ENCODE peak calls at places on chromosomes 6 and 20, in four cellular contexts. P is IMR-90, J is suprapubic skin, D is GM12878. S is an unnamed sample.

GRCh38 chr6:158231551-158232444 is 63.6 kb downstream of the GTF2H5 start:
- DNase-seq in D (no peak), P (peak), J (no peak), S (peak)

GRCh38 chr6:33297956-33298772 is 578 bp downstream of the RGL2 start:
- DNase-seq in D (no peak), P (peak), J (peak), S (peak)

GRCh38 chr20:45450097-45450818 is 19.3 kb upstream of the WFDC2 start:
- DNase-seq in J (no peak), P (peak), D (no peak), S (no peak)

GRCh38 chr20:44733341-44734069 is 12.2 kb upstream of the KCNK15 start:
- DNase-seq in D (no peak), J (no peak), P (peak), S (peak)

GRCh38 chr20:52847029-52847660 is 125.0 kb upstream of the TSHZ2 start:
- DNase-seq in P (no peak), J (no peak), D (no peak), S (no peak)

GRCh38 chr6:26284537-26285142 is 80.4 kb upstream of the BTN3A2 start:
- DNase-seq in J (peak), D (peak), P (peak), S (peak)

GRCh38 chr6:43355862-43356590 is 13.4 kb downstream of the ZNF318 start:
- DNase-seq in P (peak), J (no peak), D (no peak), S (no peak)

GRCh38 chr20:24160563-24161355 is 172.2 kb upstream of the GGTLC1 start:
- DNase-seq in J (no peak), D (no peak), P (peak), S (no peak)

GRCh38 chr20:34581341-34582189 is 23.0 kb downstream of the MAP1LC3A start:
- DNase-seq in J (no peak), D (peak), P (peak), S (no peak)

GRCh38 chr20:35458388-35458787 is 3.0 kb downstream of the CEP250 start:
- DNase-seq in P (no peak), J (no peak), D (no peak), S (no peak)

GRCh38 chr6:43634702-43635303 is 837 bp upstream of the MAD2L1BP start:
- DNase-seq in P (no peak), J (no peak), D (no peak), S (no peak)

GRCh38 chr6:160991411-160992322 is at the start of gene MAP3K4:
- DNase-seq in D (no peak), J (peak), P (peak), S (peak)
- TF ChIP-seq POLR2A in D (peak), J (peak), P (peak), S (no peak)

GRCh38 chr6:54057068-54057467 is 54.2 kb upstream of the MLIP start:
- DNase-seq in D (no peak), P (no peak), J (no peak), S (no peak)

GRCh38 chr6:54058236-54058635 is 53.0 kb upstream of the MLIP start:
- DNase-seq in D (no peak), J (no peak), P (no peak), S (no peak)

GRCh38 chr6:54050750-54051149 is 60.5 kb upstream of the MLIP start:
- DNase-seq in J (no peak), D (no peak), P (no peak), S (no peak)

GRCh38 chr6:54056105-54056504 is 55.1 kb upstream of the MLIP start:
- DNase-seq in P (no peak), D (no peak), J (no peak), S (no peak)

DNA sequence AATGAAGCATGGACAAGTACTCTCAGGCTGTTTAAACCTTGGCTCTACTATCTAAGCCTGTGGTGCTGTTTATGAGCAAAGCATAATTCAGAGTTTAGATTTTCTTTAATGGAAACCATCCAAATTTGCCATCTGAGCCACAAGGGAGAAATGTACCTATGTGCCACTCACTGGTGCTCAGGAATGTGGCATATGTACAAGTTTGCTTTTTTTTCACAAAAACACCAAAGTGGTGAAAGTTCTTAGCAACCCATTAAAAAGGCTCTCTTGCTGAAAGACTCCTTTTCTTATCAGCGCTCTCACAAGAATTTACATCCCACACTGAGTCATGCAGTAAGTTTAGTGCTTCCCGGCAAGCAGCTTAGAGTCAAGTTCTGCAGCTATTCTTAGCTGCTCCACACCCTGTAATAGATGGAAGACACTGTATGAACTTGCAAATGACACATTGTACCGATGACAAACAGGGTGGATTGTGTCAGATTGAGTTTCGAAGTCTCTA is 57.3 kb upstream of the MLIP start:
- DNase-seq in D (no peak), J (no peak), P (peak), S (peak)
- TF ChIP-seq POLR2A in D (no peak), J (no peak), P (no peak), S (no peak)

DNA sequence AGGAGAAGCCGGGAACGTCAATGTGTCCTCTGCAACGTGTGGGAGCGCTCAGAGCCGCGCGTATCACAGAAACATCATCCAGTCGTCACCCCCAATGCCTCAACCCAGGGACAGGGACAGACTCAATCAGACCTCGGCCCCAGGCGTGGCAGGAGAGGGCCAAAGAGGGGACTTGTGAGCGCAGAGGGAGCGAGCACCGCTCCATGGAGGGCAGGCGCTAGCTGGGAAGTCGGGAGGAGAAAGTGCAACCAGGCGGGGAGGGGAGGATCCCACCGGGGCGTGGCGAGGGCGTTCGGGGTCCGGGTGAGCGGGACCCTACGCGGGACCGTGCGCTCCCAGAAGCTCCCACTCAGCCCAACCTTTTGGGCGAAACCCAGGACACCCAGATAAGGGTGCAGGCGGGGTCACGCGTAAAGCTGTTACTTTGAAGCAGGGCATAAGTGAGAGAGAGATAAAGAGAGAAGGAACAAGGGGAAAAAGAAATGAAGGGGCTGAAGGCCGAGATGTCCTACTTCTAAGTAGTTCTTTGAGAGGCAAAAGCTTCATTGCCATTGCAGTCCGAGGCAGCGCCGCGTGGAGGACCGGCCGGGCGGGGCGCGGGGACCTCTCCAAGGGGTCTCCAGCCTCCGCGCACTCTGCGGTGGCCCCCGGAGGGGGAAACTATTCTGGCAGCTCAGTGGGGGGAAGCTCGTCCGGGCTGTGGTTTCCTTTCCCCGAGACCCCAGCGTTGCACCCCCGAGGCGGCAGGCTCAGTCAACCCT is 862 bp upstream of the SOBP start:
- DNase-seq in D (no peak), J (no peak), P (peak), S (no peak)
- TF ChIP-seq POLR2A in D (no peak), J (no peak), P (no peak), S (no peak)

DNA sequence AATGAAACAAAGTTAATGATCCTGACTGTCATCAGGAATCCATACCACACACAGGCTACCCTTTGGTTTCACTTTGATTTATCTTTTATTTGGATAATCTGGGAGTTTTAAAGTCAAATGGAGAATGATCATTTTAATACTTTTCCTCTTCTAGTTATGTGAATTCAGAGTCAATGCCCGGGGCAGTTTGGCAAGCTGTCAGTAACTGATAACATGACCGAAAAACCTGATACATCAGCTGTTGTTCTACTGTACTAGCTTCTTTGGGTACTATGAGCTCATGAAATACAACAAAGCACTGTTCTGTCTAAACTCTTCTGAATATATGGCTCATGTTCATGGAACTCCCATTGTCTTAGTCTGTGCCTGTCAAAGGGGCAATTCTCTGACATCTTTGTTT is 30.2 kb downstream of the KLHL31 start:
- DNase-seq in D (no peak), J (no peak), P (peak), S (no peak)
- TF ChIP-seq POLR2A in D (no peak), J (no peak), P (no peak), S (no peak)

GRCh38 chr6:127402890-127403617 is 56.1 kb downstream of the KIAA0408 start:
- DNase-seq in J (no peak), P (no peak), D (no peak), S (no peak)

GRCh38 chr6:127404133-127404532 is 55.1 kb downstream of the KIAA0408 start:
- DNase-seq in D (no peak), J (no peak), P (no peak), S (no peak)

GRCh38 chr6:127403636-127404035 is 55.6 kb downstream of the KIAA0408 start:
- DNase-seq in D (peak), P (no peak), J (no peak), S (no peak)

GRCh38 chr6:127404594-127405178 is 54.5 kb downstream of the KIAA0408 start:
- DNase-seq in J (no peak), P (no peak), D (no peak), S (no peak)

GRCh38 chr6:127406122-127406521 is 53.1 kb downstream of the KIAA0408 start:
- DNase-seq in D (no peak), J (no peak), P (no peak), S (no peak)
- TF ChIP-seq POLR2A in D (no peak), J (no peak), P (no peak), S (no peak)

GRCh38 chr20:37305839-37306238 is 16.4 kb downstream of the MANBAL start:
- DNase-seq in D (no peak), J (peak), P (no peak), S (no peak)
- TF ChIP-seq POLR2A in D (no peak), J (no peak), P (no peak), S (no peak)

GRCh38 chr6:85581572-85581971 is 12.1 kb downstream of the SNX14 start:
- DNase-seq in P (no peak), J (no peak), D (no peak), S (no peak)
- TF ChIP-seq POLR2A in P (no peak), J (no peak), D (no peak), S (no peak)

GRCh38 chr6:2980465-2980855 is 9.1 kb upstream of the SERPINB6 start:
- DNase-seq in J (no peak), D (no peak), P (no peak), S (no peak)

GRCh38 chr6:2977799-2978558 is 6.6 kb upstream of the SERPINB6 start:
- DNase-seq in D (no peak), J (no peak), P (no peak), S (no peak)

GRCh38 chr6:2978923-2979322 is 7.6 kb upstream of the SERPINB6 start:
- DNase-seq in J (no peak), D (no peak), P (no peak), S (no peak)

GRCh38 chr6:2982464-2983121 is 11.2 kb upstream of the SERPINB6 start:
- DNase-seq in J (no peak), D (no peak), P (no peak), S (no peak)

GRCh38 chr6:2979819-2980464 is 8.6 kb upstream of the SERPINB6 start:
- DNase-seq in J (no peak), P (no peak), D (no peak), S (no peak)
- TF ChIP-seq POLR2A in J (no peak), P (no peak), D (no peak), S (no peak)

GRCh38 chr6:31401403-31401802 is 2.0 kb upstream of the MICA start:
- DNase-seq in D (no peak), P (peak), J (no peak), S (peak)

GRCh38 chr6:31400467-31401289 is 2.7 kb upstream of the MICA start:
- DNase-seq in D (no peak), P (peak), J (peak), S (peak)

GRCh38 chr6:31402324-31403282 is 792 bp upstream of the MICA start:
- DNase-seq in D (no peak), P (no peak), J (no peak), S (no peak)

GRCh38 chr6:31397901-31398300 is 5.5 kb upstream of the MICA start:
- DNase-seq in J (no peak), D (no peak), P (no peak), S (no peak)

DNA sequence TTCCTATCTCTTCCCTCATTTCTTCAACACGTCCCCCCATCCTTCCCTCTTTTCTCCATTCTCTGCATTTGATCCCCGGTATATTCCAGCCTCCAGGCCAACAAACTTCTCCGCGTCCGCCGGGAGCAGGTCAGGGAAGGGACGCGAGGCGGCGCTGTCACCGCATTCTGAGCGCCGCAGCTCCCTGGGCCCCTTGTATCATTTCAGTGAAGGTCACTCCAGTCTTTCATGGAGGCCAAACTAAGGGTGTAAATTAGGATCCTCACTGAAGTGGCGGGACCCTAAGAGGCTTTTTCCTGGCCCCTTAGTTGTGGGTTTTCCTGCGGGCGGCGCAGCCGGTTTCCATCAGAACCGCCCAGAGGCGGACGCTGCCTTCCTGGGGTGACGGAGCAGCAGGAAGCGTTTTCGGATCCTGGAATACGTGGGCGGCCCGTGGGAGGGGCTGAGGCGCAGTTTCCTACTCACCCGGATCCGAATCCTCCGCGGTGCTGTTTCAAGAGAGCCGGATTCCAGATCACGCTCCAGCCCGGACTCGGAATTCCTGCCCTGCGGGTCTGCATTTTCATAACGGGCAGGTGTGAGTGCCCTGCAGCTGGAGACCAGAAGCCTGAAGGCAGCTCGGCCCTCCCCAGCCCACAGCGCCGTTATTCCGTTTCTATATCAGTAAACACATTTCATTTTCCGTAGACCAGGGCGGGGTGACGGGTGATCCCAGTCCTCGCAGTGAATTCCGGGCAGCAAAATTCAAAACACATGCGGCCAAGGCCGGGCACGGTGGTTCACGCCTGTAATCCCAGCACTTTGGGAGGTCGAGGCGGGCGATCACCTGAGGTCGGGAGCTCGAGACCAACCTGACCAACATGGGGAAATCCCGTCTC is 3.6 kb upstream of the MICA start:
- DNase-seq in J (peak), P (peak), D (no peak), S (peak)
- TF ChIP-seq POLR2A in J (no peak), P (peak), D (no peak), S (no peak)

S was measured in lower leg skin.